ENCODE peak calls at places on chromosomes 12 and 14, in four cellular contexts. Y is HT1080, B is IMR-90, S is dorsolateral prefrontal cortex. X is an unnamed sample.
A peak's percentile ranks its signal among the peaks of the same experiment; 100 is the strongest.

GRCh38 chr12:53423597-53423996 is at the start of gene AMHR2:
- DNase-seq in Y (no peak), B (no peak), S (no peak), X (no peak)

GRCh38 chr12:1946311-1946710 is 27.9 kb upstream of the CACNA2D4 start:
- DNase-seq in Y (no peak), B (no peak), S (no peak), X (no peak)

GRCh38 chr12:84034891-84035290 is 877.7 kb downstream of the SLC6A15 start:
- DNase-seq in Y (no peak), B (peak; percentile 6), S (no peak), X (no peak)

GRCh38 chr12:14828896-14829295 is 14.4 kb downstream of the ART4 start:
- DNase-seq in Y (peak; percentile 24), B (peak; percentile 31), S (no peak), X (no peak)

GRCh38 chr12:56158926-56159461 is 835 bp downstream of the MYL6 start:
- DNase-seq in Y (peak; percentile 68), B (peak; percentile 58), S (peak; percentile 33), X (peak; percentile 81)

GRCh38 chr14:102323102-102323501 is 3.6 kb downstream of the ZNF839 start:
- DNase-seq in Y (peak; percentile 69), B (peak; percentile 81), S (peak; percentile 82), X (peak; percentile 72)

GRCh38 chr14:37157987-37158386 is 14.4 kb downstream of the SLC25A21 start:
- DNase-seq in Y (no peak), B (no peak), S (no peak), X (no peak)

GRCh38 chr12:101670007-101670671 is 27.3 kb upstream of the CHPT1 start:
- DNase-seq in Y (no peak), B (peak; percentile 58), S (no peak), X (no peak)

GRCh38 chr14:67776653-67777322 is 39.6 kb downstream of the ZFYVE26 start:
- DNase-seq in Y (no peak), B (no peak), S (no peak), X (no peak)

GRCh38 chr12:77999074-77999715 is 168.5 kb downstream of the NAV3 start:
- DNase-seq in Y (no peak), B (no peak), S (no peak), X (no peak)

GRCh38 chr12:87202189-87202588 is 827.0 kb downstream of the C12orf50 start:
- DNase-seq in Y (no peak), B (no peak), S (no peak), X (no peak)

GRCh38 chr14:96091941-96092411 is 52.8 kb downstream of the C14orf132 start:
- DNase-seq in Y (no peak), B (no peak), S (no peak), X (no peak)

GRCh38 chr12:89883630-89884364 is 175.2 kb upstream of the ATP2B1 start:
- DNase-seq in Y (peak; percentile 46), B (peak; percentile 48), S (no peak), X (no peak)

GRCh38 chr12:46402861-46403731 is 30.5 kb upstream of the SLC38A2 start:
- DNase-seq in Y (no peak), B (peak; percentile 69), S (no peak), X (no peak)

GRCh38 chr12:78725951-78726550 is 138.5 kb upstream of the SYT1 start:
- DNase-seq in Y (no peak), B (no peak), S (no peak), X (no peak)

GRCh38 chr12:66044731-66045130 is 85.8 kb downstream of the LLPH start:
- DNase-seq in Y (peak; percentile 75), B (peak; percentile 63), S (no peak), X (no peak)

GRCh38 chr12:124764870-124765570 is 98.6 kb downstream of the SCARB1 start:
- DNase-seq in Y (no peak), B (peak; percentile 89), S (no peak), X (peak; percentile 76)

GRCh38 chr14:50954811-50955372 is 10.6 kb upstream of the PYGL start:
- DNase-seq in Y (peak; percentile 68), B (peak; percentile 79), S (no peak), X (no peak)

GRCh38 chr12:126747530-126748149 is 1519.3 kb upstream of the TMEM132C start:
- DNase-seq in Y (peak; percentile 36), B (no peak), S (peak; percentile 26), X (no peak)

GRCh38 chr12:17992002-17992656 is 97.9 kb downstream of the RERGL start:
- DNase-seq in Y (peak; percentile 38), B (peak; percentile 7), S (no peak), X (no peak)

GRCh38 chr12:121388421-121388981 is 11.4 kb upstream of the RNF34 start:
- DNase-seq in Y (peak; percentile 94), B (peak; percentile 94), S (no peak), X (no peak)

GRCh38 chr12:6767592-6768384 is 1.6 kb downstream of the PTMS start:
- DNase-seq in Y (no peak), B (peak; percentile 33), S (peak; percentile 53), X (no peak)

GRCh38 chr14:78440351-78440750 is 270.2 kb downstream of the NRXN3 start:
- DNase-seq in Y (no peak), B (no peak), S (no peak), X (no peak)

GRCh38 chr12:115443351-115443938 is 759.5 kb upstream of the TBX3 start:
- DNase-seq in Y (no peak), B (no peak), S (no peak), X (no peak)

GRCh38 chr12:6613776-6614512 is 6.8 kb upstream of the CHD4 start:
- DNase-seq in Y (peak; percentile 96), B (peak; percentile 99), S (peak; percentile 88), X (peak; percentile 93)